ENCODE peak calls at places on chromosome 1, in six cellular contexts. One of them, this sample, is unnamed.

GRCh38 chr1:10671551-10672375 is 124.7 kb downstream of the CASZ1 start:
- DNase-seq in thyroid gland: peak
- DNase-seq in A549: no peak
- DNase-seq in ovary: no peak
- DNase-seq in adrenal gland: no peak
- DNase-seq in IMR-90: no peak
- DNase-seq in this sample: no peak

GRCh38 chr1:182552527-182552926 is 36.5 kb downstream of the RNASEL start:
- DNase-seq in thyroid gland: no peak
- DNase-seq in A549: no peak
- DNase-seq in ovary: no peak
- DNase-seq in adrenal gland: no peak
- DNase-seq in IMR-90: peak
- DNase-seq in this sample: no peak

GRCh38 chr1:211133393-211133840 is 531 bp downstream of the KCNH1 start:
- DNase-seq in thyroid gland: peak
- DNase-seq in A549: no peak
- DNase-seq in ovary: no peak
- DNase-seq in adrenal gland: no peak
- DNase-seq in IMR-90: no peak
- DNase-seq in this sample: peak

GRCh38 chr1:23263380-23263887 is 46.1 kb upstream of the HTR1D start:
- DNase-seq in thyroid gland: no peak
- DNase-seq in A549: peak
- DNase-seq in ovary: no peak
- DNase-seq in adrenal gland: no peak
- DNase-seq in IMR-90: no peak
- DNase-seq in this sample: no peak

GRCh38 chr1:201614262-201615015 is 75.5 kb downstream of the NAV1 start:
- DNase-seq in thyroid gland: peak
- DNase-seq in A549: no peak
- DNase-seq in ovary: peak
- DNase-seq in adrenal gland: peak
- DNase-seq in IMR-90: peak
- DNase-seq in this sample: peak

GRCh38 chr1:201800246-201800645 is 28.7 kb upstream of the IPO9 start:
- DNase-seq in thyroid gland: no peak
- DNase-seq in A549: no peak
- DNase-seq in ovary: no peak
- DNase-seq in adrenal gland: no peak
- DNase-seq in IMR-90: no peak
- DNase-seq in this sample: no peak

GRCh38 chr1:241356519-241357365 is at the start of gene RGS7:
- DNase-seq in thyroid gland: peak
- DNase-seq in A549: peak
- DNase-seq in ovary: peak
- DNase-seq in adrenal gland: peak
- DNase-seq in IMR-90: peak
- DNase-seq in this sample: peak

GRCh38 chr1:53025034-53025777 is 36.8 kb upstream of the PODN start:
- DNase-seq in thyroid gland: peak
- DNase-seq in A549: peak
- DNase-seq in ovary: peak
- DNase-seq in adrenal gland: peak
- DNase-seq in IMR-90: peak
- DNase-seq in this sample: peak

GRCh38 chr1:1250828-1251284 is 4.3 kb upstream of the C1QTNF12 start:
- DNase-seq in thyroid gland: no peak
- DNase-seq in A549: no peak
- DNase-seq in ovary: no peak
- DNase-seq in adrenal gland: no peak
- DNase-seq in IMR-90: no peak
- DNase-seq in this sample: no peak

DNA sequence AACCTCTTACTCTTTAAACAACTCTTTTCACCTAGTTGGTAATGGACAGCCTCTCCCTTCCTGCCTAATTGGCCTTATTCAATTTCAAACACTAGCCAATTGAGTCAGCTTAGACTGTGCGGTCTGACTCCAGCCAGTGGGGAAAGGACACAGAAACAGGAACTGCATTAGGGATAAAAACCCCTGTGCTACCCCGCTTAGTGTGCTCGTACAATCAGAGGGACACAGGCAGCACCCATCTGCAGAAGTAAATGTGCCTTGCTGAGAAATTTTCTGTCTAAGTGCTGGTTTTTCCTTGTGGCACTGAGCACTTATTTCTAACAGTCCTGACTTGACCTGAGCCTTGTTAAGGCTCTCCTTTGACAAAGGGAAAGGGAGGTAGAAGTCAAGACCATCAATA is 6.0 kb upstream of the CD2 start:
- DNase-seq in thyroid gland: no peak
- DNase-seq in A549: no peak
- DNase-seq in ovary: no peak
- DNase-seq in adrenal gland: no peak
- DNase-seq in IMR-90: no peak
- DNase-seq in this sample: no peak
- TF ChIP-seq POLR2A in thyroid gland: no peak
- TF ChIP-seq POLR2A in A549: no peak
- TF ChIP-seq POLR2A in ovary: no peak
- TF ChIP-seq POLR2A in adrenal gland: no peak
- TF ChIP-seq POLR2A in IMR-90: no peak
- TF ChIP-seq POLR2A in this sample: no peak

GRCh38 chr1:18943914-18944572 is 12.4 kb downstream of the IFFO2 start:
- DNase-seq in thyroid gland: no peak
- DNase-seq in A549: no peak
- DNase-seq in ovary: no peak
- DNase-seq in adrenal gland: no peak
- DNase-seq in IMR-90: no peak
- DNase-seq in this sample: no peak

GRCh38 chr1:18944810-18945209 is 11.7 kb downstream of the IFFO2 start:
- DNase-seq in thyroid gland: peak
- DNase-seq in A549: no peak
- DNase-seq in ovary: no peak
- DNase-seq in adrenal gland: no peak
- DNase-seq in IMR-90: no peak
- DNase-seq in this sample: no peak

GRCh38 chr1:18942340-18942739 is 14.1 kb downstream of the IFFO2 start:
- DNase-seq in thyroid gland: no peak
- DNase-seq in A549: no peak
- DNase-seq in ovary: no peak
- DNase-seq in adrenal gland: no peak
- DNase-seq in IMR-90: no peak
- DNase-seq in this sample: no peak

GRCh38 chr1:18941221-18942141 is 15.0 kb downstream of the IFFO2 start:
- DNase-seq in thyroid gland: peak
- DNase-seq in A549: peak
- DNase-seq in ovary: no peak
- DNase-seq in adrenal gland: peak
- DNase-seq in IMR-90: peak
- DNase-seq in this sample: peak

DNA sequence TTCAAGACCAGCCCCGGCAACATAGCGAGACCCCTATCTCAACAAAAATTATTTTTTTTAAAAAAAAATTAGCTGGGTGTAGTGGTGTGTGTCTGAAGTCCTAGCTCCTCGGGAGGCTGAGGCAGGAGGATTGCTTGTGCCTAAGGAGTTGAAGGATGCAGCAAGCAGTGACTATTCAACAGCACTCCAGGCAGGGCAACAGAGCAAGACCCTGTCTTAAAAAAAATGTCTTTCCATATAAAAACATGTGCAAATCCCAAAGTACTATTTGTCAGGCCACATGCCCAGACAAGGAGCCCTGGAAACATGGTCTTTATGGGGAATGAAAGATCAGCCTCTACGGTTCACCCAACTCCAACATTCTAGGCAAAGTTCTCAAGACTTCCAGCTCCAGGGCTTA is 13.3 kb downstream of the IFFO2 start:
- DNase-seq in thyroid gland: no peak
- DNase-seq in A549: no peak
- DNase-seq in ovary: no peak
- DNase-seq in adrenal gland: no peak
- DNase-seq in IMR-90: no peak
- DNase-seq in this sample: no peak
- H3K27ac ChIP-seq in thyroid gland: peak
- H3K27ac ChIP-seq in A549: no peak
- H3K27ac ChIP-seq in ovary: no peak
- H3K27ac ChIP-seq in adrenal gland: no peak
- H3K27ac ChIP-seq in IMR-90: no peak
- H3K27ac ChIP-seq in this sample: no peak

GRCh38 chr1:27400035-27400962 is 7.9 kb downstream of the GPR3 start:
- DNase-seq in thyroid gland: no peak
- DNase-seq in A549: no peak
- DNase-seq in ovary: no peak
- DNase-seq in adrenal gland: peak
- DNase-seq in IMR-90: no peak
- DNase-seq in this sample: no peak
- TF ChIP-seq POLR2A in thyroid gland: no peak
- TF ChIP-seq POLR2A in A549: no peak
- TF ChIP-seq POLR2A in ovary: no peak
- TF ChIP-seq POLR2A in adrenal gland: no peak
- TF ChIP-seq POLR2A in IMR-90: no peak
- TF ChIP-seq POLR2A in this sample: no peak

GRCh38 chr1:160647329-160647720 is 481 bp upstream of the SLAMF1 start:
- DNase-seq in thyroid gland: no peak
- DNase-seq in A549: no peak
- DNase-seq in ovary: no peak
- DNase-seq in adrenal gland: no peak
- DNase-seq in IMR-90: no peak
- DNase-seq in this sample: no peak
- H3K27ac ChIP-seq in thyroid gland: no peak
- H3K27ac ChIP-seq in A549: no peak
- H3K27ac ChIP-seq in ovary: no peak
- H3K27ac ChIP-seq in adrenal gland: no peak
- H3K27ac ChIP-seq in IMR-90: no peak
- H3K27ac ChIP-seq in this sample: no peak

GRCh38 chr1:155932487-155932886 is 1.7 kb downstream of the KHDC4 start:
- DNase-seq in thyroid gland: no peak
- DNase-seq in A549: no peak
- DNase-seq in ovary: no peak
- DNase-seq in adrenal gland: no peak
- DNase-seq in IMR-90: no peak
- DNase-seq in this sample: no peak

GRCh38 chr1:155932085-155932484 is 2.1 kb downstream of the KHDC4 start:
- DNase-seq in thyroid gland: no peak
- DNase-seq in A549: no peak
- DNase-seq in ovary: no peak
- DNase-seq in adrenal gland: no peak
- DNase-seq in IMR-90: no peak
- DNase-seq in this sample: no peak

GRCh38 chr1:155933591-155934096 is 569 bp downstream of the KHDC4 start:
- DNase-seq in thyroid gland: no peak
- DNase-seq in A549: no peak
- DNase-seq in ovary: no peak
- DNase-seq in adrenal gland: no peak
- DNase-seq in IMR-90: no peak
- DNase-seq in this sample: no peak

GRCh38 chr1:155929057-155929456 is 5.2 kb downstream of the KHDC4 start:
- DNase-seq in thyroid gland: no peak
- DNase-seq in A549: no peak
- DNase-seq in ovary: no peak
- DNase-seq in adrenal gland: no peak
- DNase-seq in IMR-90: no peak
- DNase-seq in this sample: no peak

GRCh38 chr1:155931332-155932038 is 2.7 kb downstream of the KHDC4 start:
- DNase-seq in thyroid gland: no peak
- DNase-seq in A549: no peak
- DNase-seq in ovary: no peak
- DNase-seq in adrenal gland: no peak
- DNase-seq in IMR-90: no peak
- DNase-seq in this sample: no peak
- TF ChIP-seq POLR2A in thyroid gland: no peak
- TF ChIP-seq POLR2A in A549: no peak
- TF ChIP-seq POLR2A in ovary: no peak
- TF ChIP-seq POLR2A in adrenal gland: no peak
- TF ChIP-seq POLR2A in IMR-90: no peak
- TF ChIP-seq POLR2A in this sample: no peak

GRCh38 chr1:109199710-109200109 is 14.0 kb upstream of the SARS1 start:
- DNase-seq in thyroid gland: no peak
- DNase-seq in A549: no peak
- DNase-seq in ovary: no peak
- DNase-seq in adrenal gland: no peak
- DNase-seq in IMR-90: no peak
- DNase-seq in this sample: no peak

GRCh38 chr1:109193653-109194590 is 19.8 kb upstream of the SARS1 start:
- DNase-seq in thyroid gland: no peak
- DNase-seq in A549: peak
- DNase-seq in ovary: peak
- DNase-seq in adrenal gland: peak
- DNase-seq in IMR-90: no peak
- DNase-seq in this sample: peak

GRCh38 chr1:109198745-109199144 is 15.0 kb upstream of the SARS1 start:
- DNase-seq in thyroid gland: no peak
- DNase-seq in A549: no peak
- DNase-seq in ovary: no peak
- DNase-seq in adrenal gland: no peak
- DNase-seq in IMR-90: peak
- DNase-seq in this sample: no peak

GRCh38 chr1:109198043-109198695 is 15.5 kb upstream of the SARS1 start:
- DNase-seq in thyroid gland: no peak
- DNase-seq in A549: peak
- DNase-seq in ovary: no peak
- DNase-seq in adrenal gland: peak
- DNase-seq in IMR-90: peak
- DNase-seq in this sample: no peak

DNA sequence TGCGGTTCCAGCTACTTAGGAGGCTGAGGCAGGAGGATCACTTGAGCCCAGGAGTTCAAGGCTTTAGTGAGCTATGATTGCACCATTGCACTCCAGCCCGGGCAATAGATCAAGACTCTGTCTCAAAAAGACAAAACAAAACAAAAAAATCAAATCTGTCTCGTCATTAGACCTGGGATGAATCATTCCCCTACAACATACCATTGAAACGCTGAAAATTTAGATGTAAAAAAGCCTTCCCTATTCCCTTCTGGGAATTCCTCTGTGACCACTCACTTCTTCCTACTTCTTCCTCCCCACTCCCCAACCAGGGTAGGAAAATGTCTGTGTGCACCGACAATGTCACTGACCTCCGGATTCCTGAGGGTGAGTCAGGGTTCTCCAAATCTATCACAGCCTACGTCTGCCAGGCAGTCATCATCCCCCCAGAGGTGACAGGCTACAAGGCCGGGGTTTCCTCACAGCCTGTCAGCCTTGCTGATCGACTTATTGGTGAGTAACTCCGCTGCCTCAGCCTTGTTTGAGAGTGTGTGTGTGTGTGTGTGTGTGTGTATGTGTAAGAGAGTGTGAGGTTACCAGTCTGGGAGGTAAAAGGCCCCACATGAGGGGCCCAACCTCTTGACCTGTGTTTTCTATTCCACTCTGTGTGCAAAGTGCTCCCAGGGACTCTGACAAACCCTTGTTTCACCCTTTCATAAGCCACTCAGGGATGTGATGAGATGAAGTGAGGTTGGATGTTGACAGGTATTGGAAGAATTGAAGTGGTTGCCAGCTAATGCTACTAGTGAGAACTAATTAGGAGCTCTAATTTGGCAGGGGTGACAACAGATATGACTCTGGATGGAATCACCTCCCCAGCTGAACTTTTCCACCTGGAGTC is 16.3 kb upstream of the SARS1 start:
- DNase-seq in thyroid gland: no peak
- DNase-seq in A549: peak
- DNase-seq in ovary: no peak
- DNase-seq in adrenal gland: peak
- DNase-seq in IMR-90: peak
- DNase-seq in this sample: no peak
- H3K27ac ChIP-seq in thyroid gland: no peak
- H3K27ac ChIP-seq in A549: peak
- H3K27ac ChIP-seq in ovary: no peak
- H3K27ac ChIP-seq in adrenal gland: peak
- H3K27ac ChIP-seq in IMR-90: peak
- H3K27ac ChIP-seq in this sample: no peak